ENCODE peak calls at places on chromosomes 1 and 21, in eight cellular contexts. M, V, Q, P, R, K, X and I are unnamed samples.

GRCh38 chr21:36664678-36665022 is 34.3 kb upstream of the SIM2 start:
- DNase-seq in M (no peak), K (no peak), P (no peak), V (no peak), X (no peak), R (no peak), Q (no peak), I (no peak)

GRCh38 chr1:171366099-171366498 is 52.1 kb downstream of the FMO4 start:
- DNase-seq in K (no peak), R (no peak), V (no peak), M (peak; percentile 39), Q (no peak), P (no peak), X (peak; percentile 81), I (no peak)

GRCh38 chr1:156150107-156151000 is 3.0 kb upstream of the SEMA4A start:
- DNase-seq in K (no peak), P (no peak), M (no peak), R (no peak), X (no peak), V (no peak), Q (no peak), I (no peak)

GRCh38 chr1:110255388-110255787 is 45.3 kb downstream of the KCNC4 start:
- DNase-seq in K (no peak), X (no peak), P (no peak), Q (peak; percentile 73), M (no peak), V (no peak), R (no peak), I (no peak)

GRCh38 chr1:56054959-56055358 is 524.4 kb downstream of the PLPP3 start:
- DNase-seq in V (no peak), R (no peak), Q (no peak), M (no peak), P (no peak), K (no peak), X (no peak), I (no peak)

GRCh38 chr1:165726169-165726568 is 27.8 kb upstream of the ALDH9A1 start:
- DNase-seq in Q (no peak), V (no peak), P (no peak), X (no peak), M (no peak), K (no peak), R (no peak), I (no peak)

GRCh38 chr1:167713330-167714081 is 8.3 kb upstream of the MPZL1 start:
- DNase-seq in R (peak; percentile 51), X (no peak), K (no peak), V (peak; percentile 27), P (no peak), Q (peak; percentile 59), M (peak; percentile 46), I (no peak)

GRCh38 chr21:38244885-38245869 is 11.6 kb upstream of the KCNJ15 start:
- DNase-seq in R (no peak), Q (no peak), K (no peak), X (peak; percentile 52), P (no peak), M (peak; percentile 61), V (peak; percentile 49), I (no peak)

GRCh38 chr1:12597792-12598191 is 20.2 kb downstream of the DHRS3 start:
- DNase-seq in K (no peak), V (no peak), X (peak; percentile 34), Q (no peak), R (peak; percentile 48), P (no peak), M (no peak), I (no peak)

GRCh38 chr1:87330201-87330953 is 1.7 kb downstream of the LMO4 start:
- DNase-seq in V (peak; percentile 27), K (peak; percentile 23), M (peak; percentile 62), X (peak; percentile 59), R (no peak), Q (peak; percentile 59), P (no peak), I (no peak)

GRCh38 chr1:173529106-173529505 is 52.0 kb downstream of the PRDX6 start:
- DNase-seq in R (no peak), Q (no peak), X (no peak), V (no peak), M (no peak), P (no peak), K (no peak), I (no peak)

GRCh38 chr21:44065428-44065827 is 41.8 kb upstream of the PWP2 start:
- DNase-seq in X (peak; percentile 66), K (no peak), V (peak; percentile 87), P (no peak), M (peak; percentile 82), R (no peak), Q (no peak), I (peak; percentile 74)

GRCh38 chr1:18783705-18784522 is 75.5 kb downstream of the TAS1R2 start:
- DNase-seq in X (no peak), M (no peak), P (no peak), K (no peak), R (no peak), V (no peak), Q (peak; percentile 41), I (no peak)

GRCh38 chr1:79603862-79604261 is 597.3 kb upstream of the ADGRL4 start:
- DNase-seq in R (no peak), Q (no peak), V (no peak), P (no peak), K (no peak), M (no peak), X (no peak), I (no peak)

GRCh38 chr1:211650922-211651303 is 24.5 kb downstream of the NEK2 start:
- DNase-seq in M (no peak), X (no peak), V (no peak), Q (no peak), R (no peak), K (no peak), P (no peak), I (no peak)

GRCh38 chr1:218262259-218262658 is 22.8 kb upstream of the RRP15 start:
- DNase-seq in V (no peak), Q (no peak), R (no peak), K (no peak), P (no peak), X (no peak), M (no peak), I (no peak)

GRCh38 chr1:220734571-220735326 is 13.4 kb upstream of the MTARC2 start:
- DNase-seq in R (no peak), X (peak; percentile 96), K (no peak), V (no peak), Q (no peak), M (no peak), P (no peak), I (no peak)

GRCh38 chr21:44530221-44530902 is 9.6 kb downstream of the KRTAP10-1 start:
- DNase-seq in V (no peak), P (no peak), X (no peak), Q (no peak), R (peak; percentile 5), M (no peak), K (no peak), I (no peak)

GRCh38 chr21:38747796-38748195 is 57.9 kb upstream of the ETS2 start:
- DNase-seq in P (no peak), R (no peak), Q (no peak), K (no peak), X (peak; percentile 80), V (no peak), M (no peak), I (no peak)

GRCh38 chr1:36481771-36482723 is 666 bp downstream of the CSF3R start:
- DNase-seq in P (no peak), M (peak; percentile 28), Q (no peak), K (no peak), X (no peak), V (no peak), R (no peak), I (no peak)

GRCh38 chr1:24965571-24965930 is 35.5 kb upstream of the RUNX3 start:
- DNase-seq in Q (no peak), P (no peak), X (no peak), K (no peak), R (no peak), V (no peak), M (no peak), I (no peak)

GRCh38 chr1:182246783-182247182 is 144.8 kb downstream of the GLUL start:
- DNase-seq in Q (no peak), P (no peak), X (no peak), K (no peak), V (no peak), M (no peak), R (no peak), I (no peak)

GRCh38 chr1:234975122-234975940 is 153.3 kb downstream of the TOMM20 start:
- DNase-seq in Q (no peak), K (no peak), P (no peak), R (no peak), X (peak; percentile 81), M (peak; percentile 98), V (no peak), I (no peak)

GRCh38 chr1:69976896-69977295 is 228.5 kb downstream of the LRRC40 start:
- DNase-seq in X (no peak), V (no peak), R (no peak), P (no peak), M (no peak), Q (no peak), K (no peak), I (no peak)

GRCh38 chr1:26945728-26946127 is 14.5 kb downstream of the KDF1 start:
- DNase-seq in Q (no peak), P (no peak), X (peak; percentile 96), V (no peak), R (peak; percentile 79), M (no peak), K (no peak), I (no peak)

GRCh38 chr1:151773698-151774097 is 10.4 kb upstream of the MRPL9 start:
- DNase-seq in P (no peak), K (no peak), X (no peak), M (no peak), V (no peak), R (no peak), Q (no peak), I (no peak)

GRCh38 chr1:232305020-232305419 is 324.9 kb downstream of the SIPA1L2 start:
- DNase-seq in X (peak; percentile 50), M (no peak), Q (no peak), K (no peak), R (no peak), P (no peak), V (no peak), I (no peak)

GRCh38 chr1:27447399-27447798 is 42.6 kb downstream of the WASF2 start:
- DNase-seq in P (no peak), Q (no peak), M (no peak), R (no peak), X (no peak), K (no peak), V (no peak), I (no peak)

GRCh38 chr1:239363920-239364319 is 22.4 kb upstream of the CHRM3 start:
- DNase-seq in R (no peak), V (no peak), P (no peak), M (peak; percentile 22), Q (no peak), X (no peak), K (no peak), I (no peak)

GRCh38 chr1:17123196-17124045 is 4.2 kb upstream of the PADI2 start:
- DNase-seq in K (no peak), R (no peak), M (peak; percentile 54), P (no peak), X (no peak), V (no peak), Q (no peak), I (no peak)